ENCODE peak calls at places on chromosomes 7 and 10, in seven cellular contexts. One of them, this sample, is unnamed.

GRCh38 chr10:59808896-59809643 is 55.8 kb upstream of the MRLN start:
- DNase-seq in endothelial cell of umbilical vein: peak; percentile 71
- DNase-seq in HCT116: peak; percentile 42
- DNase-seq in caudate nucleus: peak; percentile 25
- DNase-seq in spleen: peak; percentile 88
- DNase-seq in left ventricle myocardium inferior: peak; percentile 72
- DNase-seq in heart right ventricle: peak; percentile 74
- DNase-seq in this sample: peak; percentile 20

GRCh38 chr10:126892150-126892872 is 12.9 kb upstream of the DOCK1 start:
- DNase-seq in endothelial cell of umbilical vein: no peak
- DNase-seq in HCT116: no peak
- DNase-seq in caudate nucleus: no peak
- DNase-seq in spleen: peak; percentile 52
- DNase-seq in left ventricle myocardium inferior: no peak
- DNase-seq in heart right ventricle: no peak
- DNase-seq in this sample: no peak

GRCh38 chr7:77651544-77652162 is 44.6 kb upstream of the RSBN1L start:
- DNase-seq in endothelial cell of umbilical vein: peak; percentile 54
- DNase-seq in HCT116: peak; percentile 13
- DNase-seq in caudate nucleus: no peak
- DNase-seq in spleen: no peak
- DNase-seq in left ventricle myocardium inferior: no peak
- DNase-seq in heart right ventricle: no peak
- DNase-seq in this sample: no peak

GRCh38 chr7:135510603-135511183 is 791 bp upstream of the CNOT4 start:
- DNase-seq in endothelial cell of umbilical vein: peak; percentile 45
- DNase-seq in HCT116: no peak
- DNase-seq in caudate nucleus: peak; percentile 2
- DNase-seq in spleen: no peak
- DNase-seq in left ventricle myocardium inferior: no peak
- DNase-seq in heart right ventricle: no peak
- DNase-seq in this sample: no peak

GRCh38 chr10:16950686-16951681 is 133.8 kb upstream of the RSU1 start:
- DNase-seq in endothelial cell of umbilical vein: peak; percentile 89
- DNase-seq in HCT116: peak; percentile 4
- DNase-seq in caudate nucleus: peak; percentile 21
- DNase-seq in spleen: no peak
- DNase-seq in left ventricle myocardium inferior: no peak
- DNase-seq in heart right ventricle: no peak
- DNase-seq in this sample: peak; percentile 1

GRCh38 chr7:145134377-145134776 is 298.5 kb upstream of the TPK1 start:
- DNase-seq in endothelial cell of umbilical vein: no peak
- DNase-seq in HCT116: no peak
- DNase-seq in caudate nucleus: no peak
- DNase-seq in spleen: no peak
- DNase-seq in left ventricle myocardium inferior: no peak
- DNase-seq in heart right ventricle: no peak
- DNase-seq in this sample: no peak

GRCh38 chr10:34297551-34298370 is 517.3 kb downstream of the PARD3 start:
- DNase-seq in endothelial cell of umbilical vein: no peak
- DNase-seq in HCT116: no peak
- DNase-seq in caudate nucleus: no peak
- DNase-seq in spleen: no peak
- DNase-seq in left ventricle myocardium inferior: no peak
- DNase-seq in heart right ventricle: no peak
- DNase-seq in this sample: no peak

GRCh38 chr7:92043098-92043497 is 91.2 kb downstream of the CYP51A1 start:
- DNase-seq in endothelial cell of umbilical vein: no peak
- DNase-seq in HCT116: no peak
- DNase-seq in caudate nucleus: no peak
- DNase-seq in spleen: no peak
- DNase-seq in left ventricle myocardium inferior: no peak
- DNase-seq in heart right ventricle: no peak
- DNase-seq in this sample: no peak

GRCh38 chr10:80487422-80487785 is 33.3 kb downstream of the TSPAN14 start:
- DNase-seq in endothelial cell of umbilical vein: no peak
- DNase-seq in HCT116: no peak
- DNase-seq in caudate nucleus: no peak
- DNase-seq in spleen: no peak
- DNase-seq in left ventricle myocardium inferior: no peak
- DNase-seq in heart right ventricle: no peak
- DNase-seq in this sample: no peak

GRCh38 chr10:1297566-1298301 is 241.5 kb downstream of the WDR37 start:
- DNase-seq in endothelial cell of umbilical vein: no peak
- DNase-seq in HCT116: no peak
- DNase-seq in caudate nucleus: no peak
- DNase-seq in spleen: no peak
- DNase-seq in left ventricle myocardium inferior: no peak
- DNase-seq in heart right ventricle: no peak
- DNase-seq in this sample: no peak

GRCh38 chr7:72403677-72404076 is 8.5 kb downstream of the CALN1 start:
- DNase-seq in endothelial cell of umbilical vein: no peak
- DNase-seq in HCT116: no peak
- DNase-seq in caudate nucleus: no peak
- DNase-seq in spleen: no peak
- DNase-seq in left ventricle myocardium inferior: no peak
- DNase-seq in heart right ventricle: no peak
- DNase-seq in this sample: no peak

GRCh38 chr10:78047314-78047891 is 13.7 kb downstream of the RPS24 start:
- DNase-seq in endothelial cell of umbilical vein: peak; percentile 86
- DNase-seq in HCT116: peak; percentile 64
- DNase-seq in caudate nucleus: peak; percentile 77
- DNase-seq in spleen: peak; percentile 94
- DNase-seq in left ventricle myocardium inferior: peak; percentile 86
- DNase-seq in heart right ventricle: peak; percentile 85
- DNase-seq in this sample: peak; percentile 68

GRCh38 chr10:73218466-73219191 is 28.4 kb downstream of the DNAJC9 start:
- DNase-seq in endothelial cell of umbilical vein: peak; percentile 46
- DNase-seq in HCT116: peak; percentile 19
- DNase-seq in caudate nucleus: no peak
- DNase-seq in spleen: no peak
- DNase-seq in left ventricle myocardium inferior: no peak
- DNase-seq in heart right ventricle: no peak
- DNase-seq in this sample: no peak

DNA sequence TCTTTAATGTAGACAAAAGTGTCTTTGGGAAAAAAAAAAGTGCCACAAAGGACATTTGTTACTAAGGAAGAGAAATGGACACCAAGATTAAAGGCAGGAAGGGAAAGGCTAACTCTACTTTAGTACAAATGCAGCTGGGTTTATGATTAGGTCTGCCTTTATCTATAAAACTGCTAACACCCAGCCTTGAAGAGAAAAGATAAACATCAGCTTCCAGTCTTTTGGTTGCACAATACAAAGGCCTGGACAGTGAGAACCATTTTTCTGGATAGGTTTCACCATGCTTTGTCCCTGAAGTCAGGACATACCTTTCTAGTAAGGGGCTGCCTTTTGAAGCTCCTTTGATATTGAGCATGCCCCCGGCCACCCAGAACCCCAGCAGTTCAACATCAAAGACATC is 45.1 kb downstream of the ZNF248 start:
- DNase-seq in endothelial cell of umbilical vein: no peak
- DNase-seq in HCT116: no peak
- DNase-seq in caudate nucleus: no peak
- DNase-seq in spleen: no peak
- DNase-seq in left ventricle myocardium inferior: no peak
- DNase-seq in heart right ventricle: no peak
- DNase-seq in this sample: no peak
- H3K27ac ChIP-seq in endothelial cell of umbilical vein: no peak overlapping the region
- H3K27ac ChIP-seq in HCT116: no peak overlapping the region
- H3K27ac ChIP-seq in caudate nucleus: no peak overlapping the region
- H3K27ac ChIP-seq in spleen: no peak overlapping the region
- H3K27ac ChIP-seq in left ventricle myocardium inferior: no peak overlapping the region
- H3K27ac ChIP-seq in heart right ventricle: no peak overlapping the region
- H3K27ac ChIP-seq in this sample: no peak overlapping the region

GRCh38 chr10:103740683-103741082 is 114.7 kb downstream of the SH3PXD2A start:
- DNase-seq in endothelial cell of umbilical vein: no peak
- DNase-seq in HCT116: no peak
- DNase-seq in caudate nucleus: no peak
- DNase-seq in spleen: no peak
- DNase-seq in left ventricle myocardium inferior: no peak
- DNase-seq in heart right ventricle: no peak
- DNase-seq in this sample: no peak
- H3K27ac ChIP-seq in endothelial cell of umbilical vein: no peak overlapping the region
- H3K27ac ChIP-seq in HCT116: no peak overlapping the region
- H3K27ac ChIP-seq in caudate nucleus: no peak overlapping the region
- H3K27ac ChIP-seq in spleen: no peak overlapping the region
- H3K27ac ChIP-seq in left ventricle myocardium inferior: no peak overlapping the region
- H3K27ac ChIP-seq in heart right ventricle: peak overlapping the region; percentile 19
- H3K27ac ChIP-seq in this sample: no peak overlapping the region

DNA sequence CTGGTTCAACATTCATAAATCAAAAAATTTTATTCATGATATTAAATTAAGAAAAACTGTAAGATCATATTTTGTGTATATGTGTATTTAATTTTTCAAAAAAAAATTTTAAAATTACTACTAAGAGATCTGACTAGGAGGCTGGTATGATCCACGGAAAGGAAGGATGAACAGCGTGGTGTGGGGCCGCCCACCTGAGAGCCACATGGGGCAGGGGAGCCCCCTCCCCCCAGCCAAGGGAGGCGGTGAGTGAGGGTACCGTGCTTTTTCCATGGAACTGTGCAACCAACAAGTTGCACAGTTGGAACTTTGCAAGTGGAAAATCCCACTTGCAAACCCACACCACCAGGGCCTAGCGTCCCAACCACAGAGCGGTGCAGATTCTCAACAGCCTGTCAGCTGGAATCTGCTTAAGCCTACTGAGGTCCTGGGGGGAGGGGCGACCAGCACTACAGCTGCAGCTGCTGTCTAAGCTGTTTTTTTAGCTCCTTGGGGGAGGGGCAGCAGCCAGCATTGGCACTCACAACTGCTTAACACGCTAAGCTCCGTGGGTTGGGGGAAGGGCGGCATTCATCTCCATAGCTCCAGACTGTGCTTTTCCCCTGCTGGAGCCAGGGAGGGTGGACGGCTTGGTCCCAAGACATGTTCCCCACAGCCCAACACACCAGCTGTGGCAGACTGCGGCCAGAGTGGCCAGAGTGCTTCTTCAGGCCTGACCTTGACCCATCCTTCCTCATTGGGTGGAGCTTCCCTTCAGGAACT is 94.2 kb upstream of the IGFBP3 start:
- DNase-seq in endothelial cell of umbilical vein: no peak
- DNase-seq in HCT116: no peak
- DNase-seq in caudate nucleus: no peak
- DNase-seq in spleen: no peak
- DNase-seq in left ventricle myocardium inferior: peak; percentile 71
- DNase-seq in heart right ventricle: peak; percentile 69
- DNase-seq in this sample: no peak
- H3K27ac ChIP-seq in endothelial cell of umbilical vein: no peak overlapping the region
- H3K27ac ChIP-seq in HCT116: no peak overlapping the region
- H3K27ac ChIP-seq in caudate nucleus: no peak overlapping the region
- H3K27ac ChIP-seq in spleen: no peak overlapping the region
- H3K27ac ChIP-seq in left ventricle myocardium inferior: no peak overlapping the region
- H3K27ac ChIP-seq in heart right ventricle: no peak overlapping the region
- H3K27ac ChIP-seq in this sample: no peak overlapping the region

GRCh38 chr10:131908151-131908550 is 7.3 kb downstream of the PPP2R2D start:
- DNase-seq in endothelial cell of umbilical vein: no peak
- DNase-seq in HCT116: no peak
- DNase-seq in caudate nucleus: no peak
- DNase-seq in spleen: peak; percentile 4
- DNase-seq in left ventricle myocardium inferior: no peak
- DNase-seq in heart right ventricle: no peak
- DNase-seq in this sample: no peak
- H3K27ac ChIP-seq in endothelial cell of umbilical vein: no peak overlapping the region
- H3K27ac ChIP-seq in HCT116: no peak overlapping the region
- H3K27ac ChIP-seq in caudate nucleus: no peak overlapping the region
- H3K27ac ChIP-seq in spleen: no peak overlapping the region
- H3K27ac ChIP-seq in left ventricle myocardium inferior: no peak overlapping the region
- H3K27ac ChIP-seq in heart right ventricle: no peak overlapping the region
- H3K27ac ChIP-seq in this sample: no peak overlapping the region

GRCh38 chr10:96719850-96720421 is 378 bp downstream of the PIK3AP1 start:
- DNase-seq in endothelial cell of umbilical vein: no peak
- DNase-seq in HCT116: peak; percentile 19
- DNase-seq in caudate nucleus: no peak
- DNase-seq in spleen: peak; percentile 96
- DNase-seq in left ventricle myocardium inferior: peak; percentile 72
- DNase-seq in heart right ventricle: peak; percentile 67
- DNase-seq in this sample: no peak

GRCh38 chr10:96721207-96721572 is 876 bp upstream of the PIK3AP1 start:
- DNase-seq in endothelial cell of umbilical vein: no peak
- DNase-seq in HCT116: no peak
- DNase-seq in caudate nucleus: no peak
- DNase-seq in spleen: no peak
- DNase-seq in left ventricle myocardium inferior: no peak
- DNase-seq in heart right ventricle: no peak
- DNase-seq in this sample: no peak

GRCh38 chr10:96718304-96718990 is 1.9 kb downstream of the PIK3AP1 start:
- DNase-seq in endothelial cell of umbilical vein: no peak
- DNase-seq in HCT116: no peak
- DNase-seq in caudate nucleus: no peak
- DNase-seq in spleen: no peak
- DNase-seq in left ventricle myocardium inferior: no peak
- DNase-seq in heart right ventricle: no peak
- DNase-seq in this sample: no peak

GRCh38 chr10:96720422-96721206 is at the start of gene PIK3AP1:
- DNase-seq in endothelial cell of umbilical vein: no peak
- DNase-seq in HCT116: no peak
- DNase-seq in caudate nucleus: no peak
- DNase-seq in spleen: peak; percentile 98
- DNase-seq in left ventricle myocardium inferior: peak; percentile 50
- DNase-seq in heart right ventricle: peak; percentile 66
- DNase-seq in this sample: no peak

DNA sequence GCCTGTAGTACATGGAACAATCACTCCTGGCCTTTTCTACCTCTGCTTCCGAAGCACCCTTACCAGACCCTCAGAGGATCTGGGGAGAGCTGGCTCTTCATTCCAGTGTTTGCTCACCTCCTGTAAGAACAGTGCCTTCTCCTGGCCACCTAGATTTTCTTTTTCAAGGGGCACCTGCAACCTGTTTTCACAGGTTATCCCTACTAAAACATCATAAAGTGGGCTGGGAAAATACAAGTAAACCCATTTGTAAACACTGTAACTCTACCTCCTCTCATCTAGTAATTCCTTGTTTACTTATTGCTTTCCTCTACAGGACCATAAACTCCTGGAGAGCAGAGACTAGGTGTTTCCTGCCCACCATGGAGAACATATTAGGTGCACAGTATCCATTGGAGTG is 1.1 kb downstream of the PIK3AP1 start:
- DNase-seq in endothelial cell of umbilical vein: no peak
- DNase-seq in HCT116: no peak
- DNase-seq in caudate nucleus: no peak
- DNase-seq in spleen: no peak
- DNase-seq in left ventricle myocardium inferior: no peak
- DNase-seq in heart right ventricle: no peak
- DNase-seq in this sample: no peak
- H3K27ac ChIP-seq in endothelial cell of umbilical vein: no peak overlapping the region
- H3K27ac ChIP-seq in HCT116: no peak overlapping the region
- H3K27ac ChIP-seq in caudate nucleus: no peak overlapping the region
- H3K27ac ChIP-seq in spleen: peak overlapping the region; percentile 63
- H3K27ac ChIP-seq in left ventricle myocardium inferior: no peak overlapping the region
- H3K27ac ChIP-seq in heart right ventricle: no peak overlapping the region
- H3K27ac ChIP-seq in this sample: peak overlapping the region; percentile 31

GRCh38 chr7:861222-861621 is 15.1 kb upstream of the GET4 start:
- DNase-seq in endothelial cell of umbilical vein: no peak
- DNase-seq in HCT116: no peak
- DNase-seq in caudate nucleus: no peak
- DNase-seq in spleen: no peak
- DNase-seq in left ventricle myocardium inferior: no peak
- DNase-seq in heart right ventricle: no peak
- DNase-seq in this sample: no peak
- H3K27ac ChIP-seq in endothelial cell of umbilical vein: no peak overlapping the region
- H3K27ac ChIP-seq in HCT116: no peak overlapping the region
- H3K27ac ChIP-seq in caudate nucleus: no peak overlapping the region
- H3K27ac ChIP-seq in spleen: no peak overlapping the region
- H3K27ac ChIP-seq in left ventricle myocardium inferior: no peak overlapping the region
- H3K27ac ChIP-seq in heart right ventricle: no peak overlapping the region
- H3K27ac ChIP-seq in this sample: no peak overlapping the region